ENCODE peak calls at places on chromosomes 4 and X, in nine cellular contexts. E is natural killer cell treated with Interleukin-12 subunit alpha and Interleukin-12 subunit beta and Interleukin-15 and Interleukin-18, amount 100 ng/mL, for 72 hours; J is activated CD8-positive, alpha-beta memory T cell treated with anti-CD3 and anti-CD28 coated beads for 1 hour; U is osteocyte; G is naive thymus-derived CD8-positive, alpha-beta T cell; N is SIG-M5; T is PC-3; K is NCI-H2107; A is activated CD4-positive, CD25-positive, alpha-beta regulatory T cell treated with anti-CD3 and anti-CD28 coated beads, Interleukin-2, amount 50 U/mL, for 16 hours. W is an unnamed sample.

GRCh38 chrX:18664947-18665346 is 7.0 kb downstream of the RS1 start:
- DNase-seq in E (no peak), J (no peak), U (no peak), G (no peak), N (no peak), T (peak), K (no peak), A (no peak), W (no peak)

GRCh38 chr4:48462363-48462762 is 20.8 kb upstream of the SLC10A4 start:
- DNase-seq in E (no peak), J (no peak), U (no peak), G (no peak), N (no peak), T (no peak), K (no peak), A (no peak), W (no peak)

GRCh38 chr4:152531479-152531878 is 4.4 kb downstream of the FBXW7 start:
- DNase-seq in E (no peak), J (no peak), U (no peak), G (no peak), N (no peak), T (no peak), K (no peak), A (no peak), W (no peak)

GRCh38 chr4:2290488-2290887 is 28.6 kb upstream of the MXD4 start:
- DNase-seq in E (no peak), J (no peak), U (no peak), G (no peak), N (no peak), T (no peak), K (no peak), A (no peak), W (no peak)

GRCh38 chrX:13418126-13419091 is 98.6 kb upstream of the ATXN3L start:
- DNase-seq in E (no peak), J (no peak), U (no peak), G (no peak), N (no peak), T (peak), K (no peak), A (no peak), W (no peak)

GRCh38 chrX:45428816-45429215 is 228.1 kb upstream of the DIPK2B start:
- DNase-seq in E (no peak), J (no peak), U (no peak), G (no peak), N (no peak), T (no peak), K (no peak), A (no peak), W (no peak)

GRCh38 chr4:89836031-89836777 is 757 bp downstream of the SNCA start:
- DNase-seq in E (no peak), J (no peak), U (no peak), G (no peak), N (no peak), T (no peak), K (no peak), A (no peak), W (no peak)

GRCh38 chr4:183988874-183989273 is 83.8 kb downstream of the STOX2 start:
- DNase-seq in E (no peak), J (no peak), U (no peak), G (no peak), N (no peak), T (no peak), K (no peak), A (no peak), W (no peak)

GRCh38 chr4:115929373-115929772 is 816.0 kb upstream of the NDST4 start:
- DNase-seq in E (no peak), J (no peak), U (no peak), G (no peak), N (no peak), T (no peak), K (no peak), A (no peak), W (no peak)

GRCh38 chr4:2046031-2046961 is 12.8 kb upstream of the NAT8L start:
- DNase-seq in E (no peak), J (no peak), U (peak), G (peak), N (no peak), T (no peak), K (no peak), A (no peak), W (no peak)

GRCh38 chr4:149443537-149443936 is 372.1 kb downstream of the IQCM start:
- DNase-seq in E (no peak), J (no peak), U (no peak), G (no peak), N (no peak), T (no peak), K (no peak), A (no peak), W (no peak)

GRCh38 chrX:119755981-119756533 is 2.3 kb upstream of the SOWAHD start:
- DNase-seq in E (peak), J (no peak), U (no peak), G (peak), N (peak), T (no peak), K (no peak), A (peak), W (peak)

GRCh38 chrX:54198262-54198661 is 15.2 kb upstream of the FAM120C start:
- DNase-seq in E (no peak), J (no peak), U (no peak), G (no peak), N (no peak), T (no peak), K (no peak), A (no peak), W (no peak)

GRCh38 chr4:48905363-48906015 is 1.1 kb downstream of the OCIAD2 start:
- DNase-seq in E (no peak), J (no peak), U (no peak), G (no peak), N (no peak), T (peak), K (no peak), A (no peak), W (peak)

GRCh38 chr4:67436742-67437141 is 108.6 kb downstream of the CENPC start:
- DNase-seq in E (no peak), J (no peak), U (no peak), G (no peak), N (no peak), T (no peak), K (no peak), A (no peak), W (peak)

GRCh38 chrX:49915352-49916222 is 6.8 kb upstream of the CLCN5 start:
- DNase-seq in E (peak), J (peak), U (no peak), G (peak), N (no peak), T (peak), K (peak), A (peak), W (no peak)

GRCh38 chr4:1171306-1172227 is 816 bp downstream of the SPON2 start:
- DNase-seq in E (no peak), J (no peak), U (peak), G (peak), N (no peak), T (no peak), K (no peak), A (no peak), W (no peak)

GRCh38 chr4:74444891-74445642 is at the start of gene AREG:
- DNase-seq in E (peak), J (peak), U (peak), G (peak), N (no peak), T (peak), K (no peak), A (peak), W (peak)

GRCh38 chrX:77502951-77503525 is 55.8 kb downstream of the FGF16 start:
- DNase-seq in E (no peak), J (no peak), U (no peak), G (no peak), N (no peak), T (no peak), K (no peak), A (no peak), W (no peak)

GRCh38 chr4:165684177-165684870 is 188.7 kb upstream of the TLL1 start:
- DNase-seq in E (no peak), J (no peak), U (no peak), G (no peak), N (no peak), T (peak), K (no peak), A (no peak), W (no peak)

W was measured in GM06990.